ENCODE peak calls at places on chromosome X, in six cellular contexts. P is tibial artery, K is astrocyte of the spinal cord, V is PC-3, B is WTC11, T is mammary epithelial cell. U is an unnamed sample.

GRCh38 chrX:71536285-71536684 is 3.4 kb downstream of the OGT start:
- DNase-seq in P (no peak), K (no peak), V (no peak), T (peak), B (no peak), U (no peak)

GRCh38 chrX:40415675-40416074 is 165.1 kb upstream of the ATP6AP2 start:
- DNase-seq in V (no peak), B (no peak), K (no peak), P (no peak), T (no peak), U (no peak)

GRCh38 chrX:117508021-117508420 is 608.6 kb downstream of the KLHL13 start:
- DNase-seq in P (no peak), K (no peak), T (no peak), V (no peak), B (no peak), U (no peak)

GRCh38 chrX:133045986-133046385 is 50.9 kb downstream of the USP26 start:
- DNase-seq in B (no peak), T (peak), V (peak), P (no peak), K (peak), U (no peak)

GRCh38 chrX:28133763-28134162 is 152.5 kb upstream of the DCAF8L1 start:
- DNase-seq in B (no peak), K (no peak), P (no peak), T (no peak), V (no peak), U (no peak)

GRCh38 chrX:77901506-77901905 is 2.2 kb downstream of the COX7B start:
- DNase-seq in P (no peak), T (no peak), B (no peak), K (no peak), V (no peak), U (no peak)

GRCh38 chrX:19725545-19726102 is 161.8 kb downstream of the SH3KBP1 start:
- DNase-seq in V (no peak), P (no peak), T (peak), K (no peak), B (no peak), U (no peak)

GRCh38 chrX:149996515-149996914 is 58.2 kb upstream of the EOLA2 start:
- DNase-seq in K (no peak), V (no peak), T (no peak), P (no peak), B (no peak), U (no peak)

GRCh38 chrX:154804564-154804956 is 725 bp downstream of the MPP1 start:
- DNase-seq in K (no peak), P (no peak), B (no peak), T (no peak), V (no peak), U (no peak)

GRCh38 chrX:33204889-33205288 is 6.5 kb downstream of the DMD start:
- DNase-seq in T (peak), B (no peak), P (no peak), V (no peak), K (no peak), U (no peak)

GRCh38 chrX:9560219-9560618 is 95.4 kb downstream of the TBL1X start:
- DNase-seq in T (no peak), P (no peak), K (no peak), V (no peak), B (no peak), U (no peak)

GRCh38 chrX:20265221-20265725 is 1.4 kb downstream of the RPS6KA3 start:
- DNase-seq in P (peak), T (peak), K (peak), B (peak), V (peak), U (no peak)

GRCh38 chrX:102696303-102696702 is 15.9 kb upstream of the GPRASP2 start:
- DNase-seq in V (no peak), K (no peak), T (no peak), P (no peak), B (no peak), U (no peak)

GRCh38 chrX:136041254-136041812 is 56.1 kb downstream of the SLC9A6 start:
- DNase-seq in K (no peak), B (no peak), T (no peak), V (no peak), P (no peak), U (no peak)

GRCh38 chrX:70826715-70827114 is 81.8 kb downstream of the TEX11 start:
- DNase-seq in V (no peak), T (no peak), P (no peak), K (no peak), B (no peak), U (no peak)

GRCh38 chrX:11867610-11868345 is 109.7 kb downstream of the MSL3 start:
- DNase-seq in P (no peak), T (no peak), K (no peak), V (no peak), B (no peak), U (no peak)

GRCh38 chrX:150489359-150490015 is 78.9 kb upstream of the MTM1 start:
- DNase-seq in K (no peak), B (no peak), P (no peak), T (no peak), V (no peak), U (no peak)

GRCh38 chrX:138191998-138192397 is 519.5 kb downstream of the FGF13 start:
- DNase-seq in T (peak), P (no peak), V (peak), B (peak), K (peak), U (no peak)
- TF ChIP-seq CTCF in T (peak), P (peak), V (peak), B (peak), K (peak), U (peak)

DNA sequence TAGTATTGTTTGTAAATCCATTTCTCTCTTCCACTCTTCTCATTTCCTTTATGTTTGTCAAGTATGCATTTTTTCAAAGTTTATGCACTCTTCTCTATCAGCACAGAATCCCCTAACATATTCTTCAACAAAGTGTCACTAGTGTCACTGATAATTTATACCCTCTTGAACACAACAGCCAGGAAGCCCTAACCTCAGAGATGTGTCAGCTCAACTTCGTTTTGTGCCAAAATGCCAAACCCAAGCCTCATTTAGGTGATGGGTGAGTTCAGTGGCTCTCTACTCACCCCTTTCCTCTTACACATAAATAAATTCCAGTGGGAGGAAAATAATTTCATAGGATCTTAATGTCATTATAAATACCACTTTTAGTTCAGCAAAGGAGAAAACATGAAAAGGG is 22.4 kb upstream of the P2RY10 start:
- DNase-seq in T (no peak), P (no peak), B (no peak), V (peak), K (no peak), U (no peak)
- TF ChIP-seq CTCF in T (no peak), P (no peak), B (no peak), V (no peak), K (no peak), U (no peak)

DNA sequence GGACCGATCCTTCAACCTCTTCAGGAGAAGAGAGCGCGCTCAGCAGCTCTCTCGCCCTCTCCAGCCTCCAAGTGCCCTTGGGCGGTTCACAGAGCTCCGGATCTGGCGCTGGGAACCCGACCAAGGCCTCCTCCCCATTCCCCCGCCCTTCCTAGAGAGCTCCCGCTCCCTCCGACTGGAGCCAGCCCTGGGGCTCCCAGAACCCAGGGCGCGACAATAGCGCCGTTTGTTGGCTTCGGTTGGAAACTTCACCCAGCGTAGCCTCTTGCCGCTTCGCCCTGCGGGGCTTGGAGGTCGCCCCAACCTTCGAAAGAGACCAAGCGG is 3.1 kb upstream of the SOX3 start:
- DNase-seq in P (no peak), B (peak), K (peak), V (peak), T (no peak), U (no peak)
- TF ChIP-seq CTCF in P (no peak), B (no peak), K (peak), V (peak), T (no peak), U (no peak)

DNA sequence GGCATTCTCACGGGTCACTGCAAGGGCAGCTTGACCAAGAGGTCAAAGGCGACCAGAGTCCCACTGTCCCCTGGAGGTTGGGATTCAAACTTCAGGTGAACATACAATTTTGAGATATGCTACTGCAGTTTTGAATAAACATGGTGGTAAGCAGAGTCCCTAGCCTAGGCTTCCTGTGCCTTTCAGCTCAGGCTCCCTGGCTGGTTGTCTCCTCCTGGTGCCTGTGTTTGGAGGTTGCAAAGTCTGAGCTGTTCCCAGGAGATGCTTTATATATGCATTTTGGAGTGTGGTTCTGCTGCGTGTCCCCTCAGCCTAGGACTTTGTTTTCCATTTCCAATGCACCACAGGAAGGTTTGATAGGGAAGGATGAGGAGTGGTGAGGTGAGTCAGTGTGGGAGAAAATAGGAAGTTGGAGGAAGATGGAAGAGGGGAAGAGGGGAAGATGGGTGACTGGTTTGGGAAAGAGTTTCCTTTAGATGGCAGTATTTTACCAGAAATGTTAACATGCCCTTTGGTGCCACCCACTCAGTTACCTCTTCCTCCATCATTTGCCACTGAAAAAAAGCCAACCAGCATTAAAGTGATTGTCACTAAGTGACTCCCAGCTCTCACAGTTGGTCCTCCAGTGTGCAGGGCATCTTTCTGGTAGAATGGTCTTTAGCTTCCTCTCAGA is 211.7 kb upstream of the AGTR2 start:
- DNase-seq in P (no peak), K (no peak), T (peak), V (peak), B (no peak), U (no peak)
- TF ChIP-seq CTCF in P (no peak), K (no peak), T (peak), V (peak), B (no peak), U (no peak)

DNA sequence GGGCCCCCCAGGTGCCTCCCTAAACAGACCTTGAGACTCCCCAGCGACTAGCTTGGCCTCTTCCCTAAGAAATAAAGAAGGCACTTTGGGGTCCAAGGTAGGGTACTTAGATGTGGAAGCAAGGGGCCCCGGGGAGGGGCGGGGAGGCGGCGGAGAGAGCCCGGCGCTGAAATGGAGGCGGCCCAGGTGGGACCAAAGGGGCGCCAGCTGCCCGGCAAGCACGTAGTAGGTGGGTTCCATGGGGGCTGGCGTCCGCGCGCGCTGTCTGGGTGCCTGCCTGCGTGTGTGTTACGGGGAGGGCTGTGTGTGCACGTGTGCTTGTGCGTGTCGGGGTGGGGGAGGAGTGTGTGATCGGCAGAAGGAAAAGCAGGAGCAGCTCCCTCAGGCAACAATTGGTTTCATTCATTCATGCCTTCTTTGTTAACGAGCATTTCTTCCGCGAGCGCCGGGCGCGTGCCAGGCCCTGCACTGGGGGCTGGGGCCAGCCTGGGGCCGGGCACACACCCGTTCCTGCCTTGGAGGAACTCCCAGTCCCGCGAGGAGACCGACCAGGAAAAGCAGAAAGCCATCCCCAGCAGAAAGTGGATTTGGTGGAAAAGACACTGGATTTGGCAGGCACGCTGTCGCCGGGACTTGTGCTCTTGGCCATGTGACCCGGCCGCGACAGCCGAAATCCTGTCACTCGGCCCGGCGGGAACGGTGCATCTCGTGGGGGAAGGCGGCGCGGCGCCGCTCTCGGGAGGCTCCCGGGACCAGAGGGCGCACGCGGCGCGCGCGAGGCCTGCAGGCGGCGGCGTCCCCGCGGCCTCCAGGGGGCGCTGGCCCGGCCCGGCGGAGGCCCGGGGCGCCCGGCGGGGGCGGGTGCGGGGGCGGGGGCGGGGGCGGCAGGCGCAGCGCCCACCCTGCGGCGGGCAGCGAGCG is 3.3 kb upstream of the DUSP9 start:
- DNase-seq in T (no peak), P (no peak), V (peak), K (no peak), B (no peak), U (peak)
- TF ChIP-seq CTCF in T (no peak), P (no peak), V (peak), K (no peak), B (no peak), U (peak)

GRCh38 chrX:95509474-95509873 is 1175.2 kb upstream of the DIAPH2 start:
- DNase-seq in T (no peak), V (no peak), P (no peak), B (no peak), K (no peak), U (no peak)

DNA sequence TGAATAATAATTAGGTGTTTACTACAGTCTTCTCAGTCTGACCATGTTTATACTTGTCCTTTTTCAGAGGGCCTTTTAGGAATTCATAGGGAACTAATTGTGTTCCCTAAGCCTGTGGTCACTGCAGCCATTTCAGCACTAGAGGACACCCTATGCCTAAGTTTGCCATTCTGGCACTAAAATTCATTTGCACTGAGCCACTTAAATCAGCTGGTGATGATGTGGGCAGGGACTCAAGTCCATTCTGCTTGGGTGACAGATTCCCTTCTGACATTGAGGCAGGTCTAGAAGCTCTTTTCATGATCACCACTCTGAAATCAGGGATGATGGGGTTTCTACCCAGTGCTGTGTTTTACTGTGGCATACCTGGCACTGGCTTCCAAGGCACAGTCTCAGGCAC is 1178.9 kb upstream of the DIAPH2 start:
- DNase-seq in T (peak), K (no peak), B (no peak), V (no peak), P (no peak), U (no peak)
- TF ChIP-seq CTCF in T (no peak), K (no peak), B (no peak), V (peak), P (no peak), U (no peak)

DNA sequence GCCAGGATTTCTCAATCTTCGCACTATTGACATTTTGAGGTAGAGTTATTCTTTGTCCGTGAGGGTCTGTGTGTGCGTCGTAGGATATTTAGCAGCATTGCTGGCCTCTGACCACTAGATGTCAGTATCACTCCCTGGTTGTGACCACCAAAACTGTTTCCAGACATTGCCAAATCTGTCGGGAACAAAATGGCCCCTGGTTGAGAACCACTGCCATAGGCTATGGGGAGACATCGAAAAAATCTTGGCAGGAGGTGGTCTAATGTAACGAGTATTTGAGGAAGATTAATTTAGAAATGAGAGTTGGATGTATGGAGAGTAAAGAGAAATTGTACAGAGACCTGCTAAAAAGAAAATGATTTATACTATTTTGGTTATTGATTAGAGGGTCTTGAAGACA is 108.4 kb downstream of the DOCK11 start:
- DNase-seq in V (peak), K (peak), T (peak), B (peak), P (no peak), U (no peak)
- TF ChIP-seq CTCF in V (peak), K (peak), T (peak), B (peak), P (peak), U (peak)